ENCODE peak calls at places on chromosomes 1 and 21, in five cellular contexts. L is CD4-positive, CD25-positive, alpha-beta regulatory T cell; F is Panc1; T is heart left ventricle; S is adrenal gland. K is an unnamed sample.
A peak's percentile ranks its signal among the peaks of the same experiment; 100 is the strongest.

GRCh38 chr1:229282295-229282823 is 11.4 kb downstream of the RAB4A start:
- DNase-seq in L (no peak), F (no peak), T (no peak), S (no peak), K (no peak)

GRCh38 chr1:111654839-111655238 is 35.2 kb downstream of the RAP1A start:
- DNase-seq in L (no peak), F (no peak), T (no peak), S (no peak), K (no peak)

GRCh38 chr1:155645648-155646047 is 35.6 kb downstream of the MSTO1 start:
- DNase-seq in L (no peak), F (no peak), T (no peak), S (peak; percentile 75), K (no peak)

GRCh38 chr1:193558491-193559028 is 372.1 kb upstream of the B3GALT2 start:
- DNase-seq in L (no peak), F (no peak), T (no peak), S (peak; percentile 46), K (no peak)

GRCh38 chr21:46110499-46111192 is 12.7 kb downstream of the COL6A2 start:
- DNase-seq in L (no peak), F (no peak), T (peak; percentile 67), S (peak; percentile 10), K (peak; percentile 9)

GRCh38 chr1:30449003-30449402 is 274.4 kb downstream of the MATN1 start:
- DNase-seq in L (no peak), F (no peak), T (no peak), S (no peak), K (no peak)

GRCh38 chr1:186236921-186237320 is 138.1 kb downstream of the TPR start:
- DNase-seq in L (no peak), F (no peak), T (no peak), S (no peak), K (no peak)

GRCh38 chr21:41802684-41803083 is 35.8 kb upstream of the RIPK4 start:
- DNase-seq in L (no peak), F (no peak), T (peak; percentile 55), S (peak; percentile 36), K (peak; percentile 25)

GRCh38 chr1:153616885-153617428 is 832 bp upstream of the S100A14 start:
- DNase-seq in L (no peak), F (no peak), T (no peak), S (no peak), K (no peak)

DNA sequence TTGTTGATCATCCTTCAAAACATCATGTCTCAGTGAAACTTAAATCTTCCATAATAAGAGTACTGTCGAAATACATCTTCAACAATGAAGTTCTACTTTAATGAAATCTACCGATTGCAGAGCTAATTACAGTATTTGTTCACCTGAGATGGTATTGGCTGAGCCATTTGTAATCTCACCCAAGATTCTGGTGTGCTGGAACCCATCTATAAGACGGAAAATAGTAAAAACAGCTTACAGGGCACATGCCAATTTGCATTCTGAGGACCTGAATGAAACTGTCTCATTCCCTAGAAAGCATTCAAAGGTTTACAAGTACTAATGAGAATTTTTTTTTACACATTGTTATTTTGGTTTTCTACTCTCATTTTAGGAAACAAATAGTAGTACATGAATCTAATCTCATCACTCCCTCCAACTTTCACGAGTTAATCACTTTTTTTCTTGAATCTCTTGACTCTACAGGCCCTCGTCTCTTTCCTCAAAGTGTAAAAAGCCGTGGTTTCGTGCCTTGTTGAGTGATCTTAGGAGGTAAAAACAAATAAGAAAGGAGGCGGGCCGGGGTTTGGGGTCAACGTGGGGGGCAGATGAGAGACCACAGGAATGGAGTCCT is 1.0 kb downstream of the CHML start:
- DNase-seq in L (peak; percentile 8), F (no peak), T (no peak), S (no peak), K (no peak)
- H3K27ac ChIP-seq in L (peak overlapping the region; percentile 58), F (peak overlapping the region; percentile 88), T (peak overlapping the region; percentile 74), S (no peak overlapping the region), K (no peak overlapping the region)

GRCh38 chr1:221344693-221345092 is 397.2 kb downstream of the DUSP10 start:
- DNase-seq in L (no peak), F (no peak), T (no peak), S (no peak), K (no peak)
- H3K27ac ChIP-seq in L (no peak overlapping the region), F (no peak overlapping the region), T (no peak overlapping the region), S (no peak overlapping the region), K (no peak overlapping the region)

GRCh38 chr1:201190005-201190404 is 619 bp upstream of the IGFN1 start:
- DNase-seq in L (no peak), F (no peak), T (no peak), S (no peak), K (no peak)
- H3K27ac ChIP-seq in L (no peak overlapping the region), F (no peak overlapping the region), T (no peak overlapping the region), S (no peak overlapping the region), K (no peak overlapping the region)

GRCh38 chr1:17581389-17582123 is 42.1 kb downstream of the ARHGEF10L start:
- DNase-seq in L (no peak), F (no peak), T (no peak), S (no peak), K (no peak)
- H3K27ac ChIP-seq in L (no peak overlapping the region), F (no peak overlapping the region), T (no peak overlapping the region), S (no peak overlapping the region), K (peak overlapping the region; percentile 94)

DNA sequence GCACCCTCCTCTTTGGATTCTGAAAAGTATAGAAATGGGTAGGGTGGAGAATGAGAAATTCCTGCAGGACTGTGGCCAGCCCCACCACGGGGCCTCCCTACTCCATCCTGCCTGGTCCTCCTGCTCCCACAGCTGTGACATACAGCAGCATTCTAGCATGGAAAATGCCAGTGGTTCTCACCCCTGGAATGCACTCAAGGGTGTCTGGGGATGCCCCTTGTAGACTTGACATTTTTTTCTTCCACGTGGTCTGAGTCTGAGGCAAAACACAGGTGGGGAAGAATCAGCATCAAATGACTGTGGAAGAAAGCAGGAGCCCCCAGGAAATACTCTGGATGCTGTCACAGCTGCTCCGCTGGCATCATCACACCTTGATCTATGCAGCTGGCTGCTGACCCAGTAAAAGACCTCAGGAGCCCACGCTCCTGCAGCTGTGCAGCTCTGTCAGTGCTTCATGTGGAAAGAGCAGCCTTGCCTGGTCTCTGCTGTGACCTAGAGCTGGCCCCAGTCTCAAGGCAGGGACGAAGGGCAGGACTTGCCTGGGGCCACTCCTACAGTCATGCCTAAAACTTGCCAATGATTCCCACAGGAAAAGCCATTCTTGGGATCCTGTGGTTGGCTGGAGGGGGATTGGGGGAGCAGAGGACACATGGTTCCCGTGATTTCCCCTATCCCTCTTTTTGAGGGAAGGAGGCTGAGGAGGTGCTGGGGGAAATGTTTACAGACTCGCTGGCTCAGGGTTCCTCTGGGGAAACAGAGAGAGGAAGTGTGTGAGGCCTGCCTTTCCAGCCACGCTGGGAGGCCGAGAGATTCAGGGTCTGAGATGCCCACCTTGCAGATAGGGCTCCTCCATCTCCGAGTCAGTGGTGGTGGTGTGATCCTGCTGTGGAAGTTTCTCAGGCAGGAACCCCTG is 10.8 kb upstream of the A3GALT2 start:
- DNase-seq in L (no peak), F (no peak), T (no peak), S (peak; percentile 63), K (no peak)
- H3K27ac ChIP-seq in L (no peak overlapping the region), F (no peak overlapping the region), T (peak overlapping the region; percentile 64), S (no peak overlapping the region), K (no peak overlapping the region)

DNA sequence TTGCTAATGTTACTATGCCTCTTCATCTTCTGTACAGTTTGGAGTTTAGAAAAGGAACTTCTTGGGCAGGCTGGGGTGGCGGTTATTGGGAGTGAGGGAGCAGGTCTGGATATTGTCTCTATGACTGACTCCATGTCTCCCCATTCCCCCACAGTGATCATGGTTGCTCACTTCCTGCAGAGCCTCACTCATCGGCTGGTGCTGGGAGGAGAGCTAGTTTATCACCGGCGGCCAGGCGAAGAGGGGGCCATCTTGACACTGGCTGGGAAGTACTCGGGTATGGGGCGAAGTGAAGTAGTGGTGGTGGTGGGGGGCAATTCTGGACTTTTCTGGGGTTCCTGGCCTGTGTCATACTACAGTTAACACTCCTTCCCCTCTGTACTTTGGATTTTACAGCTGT is 2.2 kb downstream of the TOMM40L start:
- DNase-seq in L (no peak), F (no peak), T (no peak), S (no peak), K (no peak)
- H3K27ac ChIP-seq in L (no peak overlapping the region), F (no peak overlapping the region), T (no peak overlapping the region), S (no peak overlapping the region), K (no peak overlapping the region)

DNA sequence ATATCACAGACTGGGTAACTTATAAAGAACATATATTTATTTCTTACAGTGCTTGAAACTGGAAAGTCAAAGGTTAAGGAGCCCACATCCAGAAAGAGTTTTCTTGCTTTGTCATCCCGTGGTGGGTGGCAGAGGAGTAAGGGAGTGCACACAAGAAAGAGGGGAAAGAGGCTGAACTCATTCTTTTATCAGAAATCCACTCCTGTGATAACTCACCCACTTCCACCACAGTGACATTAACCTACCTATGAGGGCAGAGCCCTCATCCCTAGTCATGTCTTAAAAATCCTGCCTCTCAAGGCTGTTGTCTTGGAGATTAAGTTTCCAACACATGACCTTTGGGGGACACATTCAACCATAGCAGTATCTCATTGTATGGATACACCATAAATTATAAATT is 32.5 kb upstream of the RGS4 start:
- DNase-seq in L (no peak), F (no peak), T (no peak), S (no peak), K (no peak)
- H3K27ac ChIP-seq in L (no peak overlapping the region), F (no peak overlapping the region), T (no peak overlapping the region), S (no peak overlapping the region), K (no peak overlapping the region)

DNA sequence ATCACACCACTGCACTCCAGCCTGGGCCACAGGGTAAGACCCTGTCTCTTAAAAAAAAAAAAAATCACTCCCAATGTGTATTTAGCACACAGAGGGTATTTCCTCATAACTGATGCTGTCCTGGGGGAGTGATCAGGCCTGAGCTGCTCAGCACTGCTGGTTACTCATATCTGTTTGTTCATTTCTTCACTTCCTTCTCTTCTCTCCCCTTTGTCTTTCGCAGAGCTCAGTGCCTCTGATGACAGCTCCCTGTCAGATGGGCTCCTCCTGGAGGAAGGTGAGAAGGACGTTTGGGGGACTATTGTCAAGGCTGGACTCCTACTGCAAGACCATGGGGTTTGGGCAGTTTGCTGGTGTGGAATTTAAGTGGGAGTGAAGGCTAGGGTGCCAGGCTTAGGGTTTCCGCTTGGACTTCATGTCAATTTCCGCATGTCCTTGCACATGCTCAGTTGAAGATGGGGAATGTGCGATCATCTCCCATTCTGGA is 13.0 kb downstream of the INAVA start:
- DNase-seq in L (no peak), F (no peak), T (no peak), S (no peak), K (no peak)
- H3K27ac ChIP-seq in L (no peak overlapping the region), F (no peak overlapping the region), T (no peak overlapping the region), S (no peak overlapping the region), K (no peak overlapping the region)

K was measured in body of pancreas.